ENCODE peak calls at places on chromosome 3, in seven cellular contexts. W is HFF-Myc; S is activated CD4-positive, alpha-beta T cell treated with anti-CD3 and anti-CD28 coated beads for 48 hours; O is NCI-H2029 treated with DMSO at 0.1 percent for 48 hours; D is activated T-cell treated with anti-CD3 and anti-CD28 coated beads, Interleukin-2, amount 50 U/mL, for 72 hours; X is activated T-helper 1 cell treated with anti-CD3 and anti-CD28 coated beads, Interleukin-12 subunit alpha, Interleukin-12 subunit beta, Interleukin-2, Interleukin-4 antibody, amounts not matched to agents 30 ng/mL and 10 ng/mL and 1 ng/mL, durations not matched to agents 14 hours and 24 hours and 36 hours; Q is SJCRH30. K is an unnamed sample.

GRCh38 chr3:125313060-125313635 is 62.0 kb downstream of the ZNF148 start:
- DNase-seq in W (peak), S (no peak), O (no peak), D (no peak), X (no peak), Q (no peak), K (no peak)

GRCh38 chr3:58052373-58053273 is 44.4 kb downstream of the FLNB start:
- DNase-seq in W (peak), S (peak), O (no peak), D (peak), X (no peak), Q (peak), K (peak)

GRCh38 chr3:62876064-62876463 is 848 bp upstream of the CADPS start:
- DNase-seq in W (peak), S (peak), O (no peak), D (no peak), X (no peak), Q (peak), K (peak)

GRCh38 chr3:36874351-36874874 is 70.4 kb downstream of the TRANK1 start:
- DNase-seq in W (no peak), S (no peak), O (no peak), D (no peak), X (no peak), Q (no peak), K (no peak)

GRCh38 chr3:120167488-120167887 is 73.2 kb upstream of the GSK3B start:
- DNase-seq in W (no peak), S (no peak), O (no peak), D (no peak), X (no peak), Q (no peak), K (no peak)

GRCh38 chr3:142180761-142181362 is 31.5 kb upstream of the TFDP2 start:
- DNase-seq in W (peak), S (peak), O (no peak), D (peak), X (no peak), Q (peak), K (no peak)

GRCh38 chr3:13325892-13326443 is 94.2 kb downstream of the NUP210 start:
- DNase-seq in W (no peak), S (no peak), O (no peak), D (no peak), X (no peak), Q (no peak), K (no peak)

GRCh38 chr3:130905551-130905950 is 11.7 kb downstream of the ATP2C1 start:
- DNase-seq in W (peak), S (no peak), O (no peak), D (no peak), X (no peak), Q (no peak), K (no peak)

GRCh38 chr3:147422934-147423599 is 13.9 kb downstream of the ZIC1 start:
- DNase-seq in W (no peak), S (no peak), O (no peak), D (no peak), X (no peak), Q (no peak), K (no peak)

GRCh38 chr3:128554465-128555097 is 61.6 kb upstream of the GATA2 start:
- DNase-seq in W (no peak), S (no peak), O (no peak), D (no peak), X (no peak), Q (no peak), K (no peak)

GRCh38 chr3:63405882-63406281 is 127.8 kb downstream of the SYNPR start:
- DNase-seq in W (no peak), S (no peak), O (no peak), D (no peak), X (no peak), Q (no peak), K (no peak)

GRCh38 chr3:12073106-12073505 is 68.9 kb downstream of the SYN2 start:
- DNase-seq in W (no peak), S (no peak), O (no peak), D (no peak), X (no peak), Q (no peak), K (no peak)

GRCh38 chr3:127775398-127776109 is 46.8 kb downstream of the MGLL start:
- DNase-seq in W (no peak), S (no peak), O (peak), D (no peak), X (no peak), Q (peak), K (peak)

GRCh38 chr3:192570757-192571156 is 156.6 kb downstream of the FGF12 start:
- DNase-seq in W (no peak), S (no peak), O (peak), D (no peak), X (no peak), Q (peak), K (no peak)

GRCh38 chr3:144032531-144033234 is 61.1 kb downstream of the DIPK2A start:
- DNase-seq in W (no peak), S (no peak), O (no peak), D (no peak), X (no peak), Q (no peak), K (no peak)

GRCh38 chr3:55824406-55824805 is 337.3 kb upstream of the WNT5A start:
- DNase-seq in W (no peak), S (no peak), O (no peak), D (no peak), X (no peak), Q (no peak), K (no peak)

GRCh38 chr3:196203833-196204232 is 7.4 kb downstream of the ZDHHC19 start:
- DNase-seq in W (no peak), S (no peak), O (no peak), D (no peak), X (no peak), Q (no peak), K (no peak)

K was measured in pulmonary artery endothelial cell.